ENCODE peak calls at places on chromosomes 2 and 18, in six cellular contexts. One of them, this sample, is unnamed.

GRCh38 chr2:77519888-77520506 is 2.2 kb downstream of the LRRTM4 start:
- DNase-seq in GM23338: no peak
- DNase-seq in aorta: no peak
- DNase-seq in hepatocyte: no peak
- DNase-seq in substantia nigra: no peak
- DNase-seq in sigmoid colon: no peak
- DNase-seq in this sample: no peak

GRCh38 chr2:85915606-85916303 is 27.0 kb upstream of the ST3GAL5 start:
- DNase-seq in GM23338: no peak
- DNase-seq in aorta: no peak
- DNase-seq in hepatocyte: no peak
- DNase-seq in substantia nigra: no peak
- DNase-seq in sigmoid colon: no peak
- DNase-seq in this sample: no peak

GRCh38 chr2:46032161-46032813 is 264.9 kb upstream of the EPAS1 start:
- DNase-seq in GM23338: no peak
- DNase-seq in aorta: no peak
- DNase-seq in hepatocyte: no peak
- DNase-seq in substantia nigra: no peak
- DNase-seq in sigmoid colon: no peak
- DNase-seq in this sample: no peak

GRCh38 chr2:69054431-69054830 is 41.5 kb downstream of the ANTXR1 start:
- DNase-seq in GM23338: no peak
- DNase-seq in aorta: no peak
- DNase-seq in hepatocyte: no peak
- DNase-seq in substantia nigra: no peak
- DNase-seq in sigmoid colon: no peak
- DNase-seq in this sample: no peak

GRCh38 chr18:74714796-74715195 is 117.1 kb downstream of the ZNF407 start:
- DNase-seq in GM23338: peak; percentile 28
- DNase-seq in aorta: no peak
- DNase-seq in hepatocyte: no peak
- DNase-seq in substantia nigra: no peak
- DNase-seq in sigmoid colon: no peak
- DNase-seq in this sample: no peak

GRCh38 chr2:62577994-62578836 is 72.2 kb upstream of the TMEM17 start:
- DNase-seq in GM23338: no peak
- DNase-seq in aorta: no peak
- DNase-seq in hepatocyte: no peak
- DNase-seq in substantia nigra: no peak
- DNase-seq in sigmoid colon: no peak
- DNase-seq in this sample: no peak

GRCh38 chr2:72859831-72860262 is 27.4 kb upstream of the SPR start:
- DNase-seq in GM23338: peak; percentile 93
- DNase-seq in aorta: no peak
- DNase-seq in hepatocyte: peak; percentile 86
- DNase-seq in substantia nigra: no peak
- DNase-seq in sigmoid colon: no peak
- DNase-seq in this sample: no peak

GRCh38 chr2:118349365-118349764 is 261.1 kb downstream of the INSIG2 start:
- DNase-seq in GM23338: no peak
- DNase-seq in aorta: no peak
- DNase-seq in hepatocyte: no peak
- DNase-seq in substantia nigra: no peak
- DNase-seq in sigmoid colon: no peak
- DNase-seq in this sample: no peak

GRCh38 chr2:18949871-18950597 is 360.7 kb upstream of the NT5C1B start:
- DNase-seq in GM23338: no peak
- DNase-seq in aorta: no peak
- DNase-seq in hepatocyte: peak; percentile 51
- DNase-seq in substantia nigra: no peak
- DNase-seq in sigmoid colon: no peak
- DNase-seq in this sample: no peak

GRCh38 chr2:169080250-169081035 is 11.1 kb downstream of the DHRS9 start:
- DNase-seq in GM23338: no peak
- DNase-seq in aorta: peak; percentile 51
- DNase-seq in hepatocyte: no peak
- DNase-seq in substantia nigra: no peak
- DNase-seq in sigmoid colon: no peak
- DNase-seq in this sample: no peak

GRCh38 chr2:218979846-218980738 is 4.9 kb downstream of the FEV start:
- DNase-seq in GM23338: peak; percentile 95
- DNase-seq in aorta: peak; percentile 87
- DNase-seq in hepatocyte: peak; percentile 88
- DNase-seq in substantia nigra: peak; percentile 39
- DNase-seq in sigmoid colon: peak; percentile 83
- DNase-seq in this sample: peak; percentile 92

GRCh38 chr2:235270951-235271350 is 222.9 kb upstream of the AGAP1 start:
- DNase-seq in GM23338: no peak
- DNase-seq in aorta: no peak
- DNase-seq in hepatocyte: no peak
- DNase-seq in substantia nigra: no peak
- DNase-seq in sigmoid colon: no peak
- DNase-seq in this sample: no peak

GRCh38 chr2:64591188-64591587 is 62.5 kb downstream of the SERTAD2 start:
- DNase-seq in GM23338: no peak
- DNase-seq in aorta: no peak
- DNase-seq in hepatocyte: no peak
- DNase-seq in substantia nigra: no peak
- DNase-seq in sigmoid colon: no peak
- DNase-seq in this sample: no peak

GRCh38 chr18:6331872-6332271 is 82.8 kb downstream of the L3MBTL4 start:
- DNase-seq in GM23338: no peak
- DNase-seq in aorta: no peak
- DNase-seq in hepatocyte: no peak
- DNase-seq in substantia nigra: no peak
- DNase-seq in sigmoid colon: no peak
- DNase-seq in this sample: no peak

GRCh38 chr2:66573412-66573811 is 138.5 kb downstream of the MEIS1 start:
- DNase-seq in GM23338: peak; percentile 84
- DNase-seq in aorta: no peak
- DNase-seq in hepatocyte: peak; percentile 20
- DNase-seq in substantia nigra: no peak
- DNase-seq in sigmoid colon: no peak
- DNase-seq in this sample: no peak

GRCh38 chr2:163467206-163467605 is 268.6 kb downstream of the FIGN start:
- DNase-seq in GM23338: no peak
- DNase-seq in aorta: no peak
- DNase-seq in hepatocyte: no peak
- DNase-seq in substantia nigra: no peak
- DNase-seq in sigmoid colon: no peak
- DNase-seq in this sample: no peak

DNA sequence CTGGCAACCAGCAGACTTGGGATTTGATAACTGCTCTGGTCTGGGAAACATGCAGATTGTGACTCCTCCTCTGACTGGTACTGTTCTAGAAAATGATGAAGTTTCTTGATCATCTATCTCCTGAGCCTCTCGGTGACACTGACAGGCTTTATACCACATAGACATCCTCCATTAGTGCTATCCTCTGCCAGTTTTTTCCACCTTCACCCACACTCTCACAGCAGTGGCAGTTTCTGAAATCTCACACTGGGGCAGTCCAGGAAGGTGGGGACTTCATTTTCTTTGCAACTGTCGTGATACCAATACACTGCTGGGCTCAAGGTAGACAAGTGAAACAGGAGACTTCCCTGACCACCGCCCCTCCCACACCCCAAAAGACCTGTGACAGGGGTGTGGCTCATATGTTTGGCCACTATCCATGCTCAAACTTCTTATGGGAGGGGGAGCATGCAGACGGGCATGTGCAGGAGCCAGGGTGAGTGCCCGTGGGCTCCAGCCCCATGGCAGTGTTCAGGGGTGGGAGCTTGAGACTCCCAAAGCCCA is 66.3 kb upstream of the RMDN2 start:
- DNase-seq in GM23338: no peak
- DNase-seq in aorta: no peak
- DNase-seq in hepatocyte: no peak
- DNase-seq in substantia nigra: no peak
- DNase-seq in sigmoid colon: no peak
- DNase-seq in this sample: no peak
- H3K27ac ChIP-seq in GM23338: no peak overlapping the region
- H3K27ac ChIP-seq in aorta: no peak overlapping the region
- H3K27ac ChIP-seq in hepatocyte: no peak overlapping the region
- H3K27ac ChIP-seq in substantia nigra: no peak overlapping the region
- H3K27ac ChIP-seq in sigmoid colon: peak overlapping the region; percentile 86
- H3K27ac ChIP-seq in this sample: no peak overlapping the region

GRCh38 chr2:9228088-9228751 is 21.6 kb downstream of the ASAP2 start:
- DNase-seq in GM23338: no peak
- DNase-seq in aorta: no peak
- DNase-seq in hepatocyte: no peak
- DNase-seq in substantia nigra: no peak
- DNase-seq in sigmoid colon: no peak
- DNase-seq in this sample: no peak

GRCh38 chr2:9228781-9229469 is 22.3 kb downstream of the ASAP2 start:
- DNase-seq in GM23338: no peak
- DNase-seq in aorta: no peak
- DNase-seq in hepatocyte: no peak
- DNase-seq in substantia nigra: no peak
- DNase-seq in sigmoid colon: no peak
- DNase-seq in this sample: no peak

GRCh38 chr2:9222246-9222898 is 15.8 kb downstream of the ASAP2 start:
- DNase-seq in GM23338: no peak
- DNase-seq in aorta: no peak
- DNase-seq in hepatocyte: no peak
- DNase-seq in substantia nigra: no peak
- DNase-seq in sigmoid colon: no peak
- DNase-seq in this sample: no peak

GRCh38 chr2:9226458-9227380 is 20.1 kb downstream of the ASAP2 start:
- DNase-seq in GM23338: peak; percentile 42
- DNase-seq in aorta: no peak
- DNase-seq in hepatocyte: no peak
- DNase-seq in substantia nigra: no peak
- DNase-seq in sigmoid colon: no peak
- DNase-seq in this sample: no peak

DNA sequence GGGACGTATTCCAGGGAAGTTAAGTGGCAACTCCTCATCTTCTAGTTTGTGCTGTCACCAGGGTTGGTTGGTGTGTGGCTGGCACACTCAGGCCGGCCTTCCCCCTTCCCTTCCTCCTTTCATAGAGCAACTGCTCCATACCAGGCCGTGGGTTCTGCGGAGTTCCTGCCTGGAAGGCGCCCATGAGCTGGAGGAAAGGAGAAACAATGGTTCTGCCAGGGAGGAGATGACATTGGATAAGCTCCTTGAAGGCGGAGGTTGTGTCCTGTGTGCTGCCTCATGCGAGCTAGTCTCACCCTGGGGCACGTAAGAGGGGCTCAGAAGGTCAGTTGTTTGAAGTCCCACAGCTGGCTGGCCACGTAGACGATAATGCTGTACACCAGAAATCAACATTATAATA is 19.2 kb downstream of the ASAP2 start:
- DNase-seq in GM23338: no peak
- DNase-seq in aorta: no peak
- DNase-seq in hepatocyte: no peak
- DNase-seq in substantia nigra: no peak
- DNase-seq in sigmoid colon: no peak
- DNase-seq in this sample: no peak
- H3K27ac ChIP-seq in GM23338: no peak overlapping the region
- H3K27ac ChIP-seq in aorta: no peak overlapping the region
- H3K27ac ChIP-seq in hepatocyte: no peak overlapping the region
- H3K27ac ChIP-seq in substantia nigra: no peak overlapping the region
- H3K27ac ChIP-seq in sigmoid colon: no peak overlapping the region
- H3K27ac ChIP-seq in this sample: no peak overlapping the region

DNA sequence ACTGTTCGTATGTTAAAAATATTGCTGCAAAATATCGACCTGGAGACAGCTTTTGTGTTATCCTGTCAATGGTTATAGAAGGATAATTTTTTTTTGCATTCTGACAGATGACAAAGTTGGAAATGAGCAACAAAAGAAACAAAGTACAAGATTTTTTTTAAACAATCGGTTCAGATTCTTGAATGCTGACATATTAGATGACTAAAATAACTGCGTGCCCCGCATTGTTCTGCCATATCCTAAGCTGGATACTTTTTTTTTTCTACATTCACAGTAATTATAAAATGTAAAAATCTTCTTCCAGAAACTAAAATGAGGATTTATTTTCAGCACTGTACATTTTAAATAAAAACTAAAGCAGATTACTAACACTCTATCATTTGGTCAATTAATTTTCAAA is 67.1 kb downstream of the ABCG8 start:
- DNase-seq in GM23338: no peak
- DNase-seq in aorta: no peak
- DNase-seq in hepatocyte: no peak
- DNase-seq in substantia nigra: no peak
- DNase-seq in sigmoid colon: no peak
- DNase-seq in this sample: no peak
- H3K27ac ChIP-seq in GM23338: no peak overlapping the region
- H3K27ac ChIP-seq in aorta: no peak overlapping the region
- H3K27ac ChIP-seq in hepatocyte: no peak overlapping the region
- H3K27ac ChIP-seq in substantia nigra: no peak overlapping the region
- H3K27ac ChIP-seq in sigmoid colon: no peak overlapping the region
- H3K27ac ChIP-seq in this sample: no peak overlapping the region

DNA sequence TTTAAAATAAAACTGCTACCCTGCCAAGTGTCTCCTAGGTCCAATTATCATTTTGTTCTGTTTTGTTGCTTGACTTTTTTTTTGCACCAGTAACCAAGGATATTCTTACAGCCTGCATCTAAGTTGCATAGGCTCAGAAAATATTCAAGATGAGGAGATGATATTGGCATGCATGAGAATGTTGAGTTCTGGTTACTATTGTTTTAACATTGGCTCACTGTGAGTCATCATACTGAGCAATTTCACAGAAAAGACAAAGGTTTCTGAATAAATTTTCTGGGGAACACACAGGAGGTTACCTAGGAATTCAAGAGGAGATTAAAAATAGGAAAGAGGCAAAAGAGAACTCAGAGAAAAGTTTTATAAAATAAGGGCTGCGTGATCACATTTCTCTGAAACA is 84.8 kb upstream of the POU3F3 start:
- DNase-seq in GM23338: no peak
- DNase-seq in aorta: no peak
- DNase-seq in hepatocyte: no peak
- DNase-seq in substantia nigra: no peak
- DNase-seq in sigmoid colon: no peak
- DNase-seq in this sample: no peak
- H3K27ac ChIP-seq in GM23338: no peak overlapping the region
- H3K27ac ChIP-seq in aorta: no peak overlapping the region
- H3K27ac ChIP-seq in hepatocyte: no peak overlapping the region
- H3K27ac ChIP-seq in substantia nigra: no peak overlapping the region
- H3K27ac ChIP-seq in sigmoid colon: no peak overlapping the region
- H3K27ac ChIP-seq in this sample: no peak overlapping the region

GRCh38 chr2:25295654-25296053 is 46.1 kb downstream of the DNMT3A start:
- DNase-seq in GM23338: no peak
- DNase-seq in aorta: no peak
- DNase-seq in hepatocyte: no peak
- DNase-seq in substantia nigra: no peak
- DNase-seq in sigmoid colon: no peak
- DNase-seq in this sample: no peak
- H3K27ac ChIP-seq in GM23338: no peak overlapping the region
- H3K27ac ChIP-seq in aorta: no peak overlapping the region
- H3K27ac ChIP-seq in hepatocyte: no peak overlapping the region
- H3K27ac ChIP-seq in substantia nigra: peak overlapping the region; percentile 84
- H3K27ac ChIP-seq in sigmoid colon: peak overlapping the region; percentile 74
- H3K27ac ChIP-seq in this sample: peak overlapping the region; percentile 84

DNA sequence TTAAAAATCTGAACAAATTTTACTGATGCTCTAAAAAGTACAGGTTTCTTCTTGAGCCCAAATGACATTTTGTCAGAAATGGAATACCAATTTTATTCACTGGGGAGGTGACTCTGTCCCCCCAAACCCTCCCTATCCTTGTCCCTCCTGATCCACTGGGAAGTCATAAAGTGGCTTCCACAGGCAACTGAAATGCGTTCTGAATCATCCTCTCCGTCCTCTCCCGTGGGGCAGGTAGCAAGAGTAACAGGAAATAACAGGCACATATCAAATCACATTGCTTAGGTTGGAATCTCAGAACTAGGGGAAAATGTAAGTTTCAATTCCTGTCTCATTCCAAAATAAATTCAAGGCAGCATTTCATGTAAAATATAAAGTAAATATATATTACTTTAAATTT is 44.5 kb downstream of the MYL12B start:
- DNase-seq in GM23338: no peak
- DNase-seq in aorta: no peak
- DNase-seq in hepatocyte: no peak
- DNase-seq in substantia nigra: no peak
- DNase-seq in sigmoid colon: no peak
- DNase-seq in this sample: no peak
- H3K27ac ChIP-seq in GM23338: no peak overlapping the region
- H3K27ac ChIP-seq in aorta: no peak overlapping the region
- H3K27ac ChIP-seq in hepatocyte: no peak overlapping the region
- H3K27ac ChIP-seq in substantia nigra: no peak overlapping the region
- H3K27ac ChIP-seq in sigmoid colon: no peak overlapping the region
- H3K27ac ChIP-seq in this sample: no peak overlapping the region